ENCODE peak calls at places on chromosomes 3 and 15, in nine cellular contexts. Q, O, B, J, A, Y, I, U and H are unnamed samples.

GRCh38 chr15:74438696-74439316 is 5.0 kb upstream of the SEMA7A start:
- DNase-seq in Y (peak; percentile 55), B (no peak), U (peak; percentile 80), J (peak; percentile 69), I (peak; percentile 82), Q (peak; percentile 84), A (peak; percentile 89), O (peak; percentile 62), H (peak; percentile 93)

GRCh38 chr3:13300546-13301294 is 119.4 kb downstream of the NUP210 start:
- DNase-seq in O (no peak), Y (no peak), I (no peak), J (no peak), Q (no peak), U (no peak), A (no peak), B (no peak), H (peak; percentile 52)

GRCh38 chr15:49232407-49232806 is 62.4 kb downstream of the GALK2 start:
- DNase-seq in U (no peak), O (no peak), Y (no peak), B (no peak), J (no peak), I (peak; percentile 85), Q (no peak), A (no peak), H (peak; percentile 49)

GRCh38 chr15:40830884-40831283 is 2.4 kb upstream of the PPP1R14D start:
- DNase-seq in J (no peak), Q (no peak), B (no peak), O (no peak), U (peak; percentile 50), A (no peak), I (no peak), Y (no peak), H (no peak)

GRCh38 chr3:120172070-120172469 is 77.8 kb upstream of the GSK3B start:
- DNase-seq in B (no peak), Q (no peak), I (no peak), J (peak; percentile 83), A (peak; percentile 98), O (no peak), U (no peak), Y (no peak), H (no peak)

GRCh38 chr15:39056357-39056756 is 491.7 kb upstream of the RASGRP1 start:
- DNase-seq in A (no peak), Q (no peak), Y (no peak), B (no peak), J (peak; percentile 53), O (no peak), U (no peak), I (no peak), H (no peak)

GRCh38 chr3:196524527-196524926 is 9.4 kb upstream of the SMCO1 start:
- DNase-seq in I (no peak), J (no peak), Y (no peak), B (no peak), U (no peak), O (no peak), A (no peak), Q (peak; percentile 30), H (peak; percentile 58)

GRCh38 chr3:194556086-194557056 is 69.6 kb upstream of the ATP13A3 start:
- DNase-seq in J (peak; percentile 70), Y (no peak), B (no peak), O (no peak), A (peak; percentile 34), U (no peak), Q (no peak), I (peak; percentile 28), H (peak; percentile 74)

GRCh38 chr3:37741644-37742043 is 120.0 kb upstream of the CTDSPL start:
- DNase-seq in I (no peak), O (no peak), B (no peak), Y (no peak), Q (peak; percentile 23), J (no peak), A (peak; percentile 15), U (no peak), H (peak; percentile 44)

GRCh38 chr3:81776643-81777042 is 15.2 kb upstream of the GBE1 start:
- DNase-seq in Y (no peak), Q (no peak), O (no peak), B (no peak), J (no peak), U (no peak), A (no peak), I (no peak), H (no peak)

GRCh38 chr3:126081618-126082333 is 2.1 kb downstream of the SLC41A3 start:
- DNase-seq in Q (no peak), U (no peak), I (no peak), Y (no peak), A (peak; percentile 75), J (peak; percentile 71), B (no peak), O (no peak), H (peak; percentile 55)

GRCh38 chr3:126077754-126078153 is 6.2 kb downstream of the SLC41A3 start:
- DNase-seq in B (no peak), Y (no peak), U (no peak), Q (no peak), I (no peak), J (no peak), A (no peak), O (no peak), H (no peak)

GRCh38 chr3:126076140-126076539 is 7.8 kb downstream of the SLC41A3 start:
- DNase-seq in U (no peak), O (no peak), A (no peak), B (no peak), I (no peak), Y (no peak), J (no peak), Q (no peak), H (no peak)

GRCh38 chr3:126080970-126081369 is 3.0 kb downstream of the SLC41A3 start:
- DNase-seq in I (no peak), O (no peak), A (no peak), B (no peak), U (no peak), Q (no peak), Y (no peak), J (no peak), H (no peak)

GRCh38 chr3:126078866-126079265 is 5.1 kb downstream of the SLC41A3 start:
- DNase-seq in B (no peak), Y (no peak), A (no peak), Q (no peak), I (no peak), J (no peak), O (no peak), U (no peak), H (no peak)
- H3K27me3 ChIP-seq in B (no peaks in the 10 kb centered on the region), Y (no peaks in the 10 kb centered on the region), A (no peaks in the 10 kb centered on the region), Q (no peaks in the 10 kb centered on the region), I (no peaks in the 10 kb centered on the region), J (no peaks in the 10 kb centered on the region), O (no peaks in the 10 kb centered on the region), U (no peaks in the 10 kb centered on the region), H (no peaks in the 10 kb centered on the region)

GRCh38 chr3:58384381-58385090 is 49.1 kb downstream of the PDHB start:
- DNase-seq in I (no peak), Q (no peak), O (no peak), A (peak; percentile 33), J (no peak), U (no peak), Y (no peak), B (no peak), H (peak; percentile 88)

GRCh38 chr3:58386966-58387365 is 46.7 kb downstream of the PDHB start:
- DNase-seq in B (no peak), O (no peak), U (peak; percentile 36), J (peak; percentile 88), Q (no peak), Y (no peak), A (peak; percentile 81), I (no peak), H (no peak)

GRCh38 chr3:58383904-58384303 is 49.7 kb downstream of the PDHB start:
- DNase-seq in A (peak; percentile 99), B (no peak), Q (no peak), Y (no peak), U (no peak), O (no peak), J (peak; percentile 100), I (no peak), H (no peak)

GRCh38 chr3:58379351-58380073 is 46.8 kb downstream of the PXK start:
- DNase-seq in A (no peak), O (no peak), B (no peak), U (no peak), J (no peak), Y (no peak), Q (no peak), I (no peak), H (no peak)

DNA sequence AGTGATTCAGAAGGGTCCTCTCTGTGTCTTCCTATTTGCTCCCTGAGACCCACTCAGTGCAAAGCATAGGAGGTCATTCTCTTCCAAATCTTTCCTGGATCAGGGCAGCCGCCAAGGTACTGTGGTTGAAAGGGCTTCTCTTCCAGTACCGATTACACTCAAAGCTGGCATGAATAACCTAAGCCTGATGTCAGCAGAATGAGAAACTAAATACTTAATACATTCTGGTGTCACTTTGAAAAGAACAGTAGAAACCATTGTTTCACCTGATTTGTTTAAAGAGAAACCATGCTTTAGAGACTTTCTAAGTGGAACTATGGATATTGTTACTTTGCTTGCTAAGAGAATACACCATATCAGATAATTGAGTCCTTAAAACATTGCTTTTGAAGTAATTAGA is 50.2 kb downstream of the PDHB start:
- DNase-seq in Q (no peak), A (peak; percentile 82), I (no peak), B (no peak), Y (no peak), U (no peak), J (peak; percentile 88), O (no peak), H (no peak)
- H3K9ac ChIP-seq in Q (no peak overlapping the region), A (peak overlapping the region; percentile 78), I (no peak overlapping the region), B (no peak overlapping the region), Y (no peak overlapping the region), U (no peak overlapping the region), J (no peak overlapping the region), O (no peak overlapping the region), H (peak overlapping the region; percentile 20)

GRCh38 chr15:71251548-71252035 is 136.3 kb downstream of the THSD4 start:
- DNase-seq in Y (no peak), Q (no peak), U (no peak), J (peak; percentile 38), A (no peak), O (no peak), B (no peak), I (no peak), H (no peak)

GRCh38 chr15:71250936-71251468 is 135.7 kb downstream of the THSD4 start:
- DNase-seq in Q (no peak), U (no peak), Y (no peak), A (no peak), O (no peak), I (no peak), J (no peak), B (no peak), H (no peak)

GRCh38 chr15:71254503-71254902 is 139.2 kb downstream of the THSD4 start:
- DNase-seq in Q (no peak), O (no peak), Y (no peak), I (no peak), J (no peak), B (no peak), A (no peak), U (no peak), H (no peak)

GRCh38 chr15:71249986-71250385 is 134.7 kb downstream of the THSD4 start:
- DNase-seq in A (no peak), B (no peak), J (no peak), U (no peak), O (no peak), I (no peak), Y (no peak), Q (no peak), H (no peak)

GRCh38 chr15:71252036-71252898 is 137.0 kb downstream of the THSD4 start:
- DNase-seq in I (no peak), J (peak; percentile 61), O (no peak), A (peak; percentile 27), U (no peak), Y (no peak), B (no peak), Q (no peak), H (no peak)
- H3K27ac ChIP-seq in I (no peak overlapping the region), J (no peak overlapping the region), O (no peak overlapping the region), A (no peak overlapping the region), U (no peak overlapping the region), Y (no peak overlapping the region), B (no peak overlapping the region), Q (no peak overlapping the region), H (no peak overlapping the region)

GRCh38 chr3:27720029-27720518 is 2.0 kb downstream of the EOMES start:
- DNase-seq in Y (no peak), O (no peak), Q (no peak), I (no peak), U (peak; percentile 36), J (no peak), A (no peak), B (no peak), H (no peak)
- H3K27me3 ChIP-seq in Y (peaks cover 2% of the 10 kb centered on the region), O (peaks cover 99% of the 10 kb centered on the region), Q (peaks cover 100% of the 10 kb centered on the region), I (no peaks in the 10 kb centered on the region), U (peaks cover 90% of the 10 kb centered on the region), J (peaks cover 52% of the 10 kb centered on the region), A (peaks cover 72% of the 10 kb centered on the region), B (peaks cover 83% of the 10 kb centered on the region), H (no peaks in the 10 kb centered on the region)